ENCODE peak calls at places on chromosomes 16 and 17, in eight cellular contexts. X is IMR-90, J is breast epithelium, E is thyroid gland, L is H1, W is sigmoid colon, R is upper lobe of left lung, P is ovary. I is an unnamed sample.

GRCh38 chr17:29592850-29593545 is at the start of gene ANKRD13B:
- DNase-seq in P (peak; percentile 74), E (peak; percentile 33), X (no peak), R (no peak), L (no peak), W (peak; percentile 80), J (no peak), I (no peak)

GRCh38 chr16:4266372-4266771 is 6.5 kb downstream of the TFAP4 start:
- DNase-seq in L (no peak), P (no peak), X (no peak), J (no peak), R (no peak), E (no peak), W (no peak), I (no peak)

GRCh38 chr17:7686221-7687071 is 844 bp downstream of the TP53 start:
- DNase-seq in E (peak; percentile 80), P (peak; percentile 80), W (peak; percentile 88), R (peak; percentile 70), L (no peak), J (peak; percentile 76), X (peak; percentile 73), I (peak; percentile 41)

GRCh38 chr16:65429504-65430149 is 307.8 kb upstream of the CDH11 start:
- DNase-seq in J (peak; percentile 34), P (no peak), X (no peak), L (no peak), R (no peak), W (no peak), E (no peak), I (no peak)

GRCh38 chr17:34999456-34999855 is 19.1 kb downstream of the LIG3 start:
- DNase-seq in L (no peak), X (no peak), E (no peak), J (no peak), P (no peak), R (no peak), W (no peak), I (no peak)

GRCh38 chr17:65054602-65055001 is 1.9 kb downstream of the GNA13 start:
- DNase-seq in J (no peak), W (no peak), L (no peak), X (no peak), R (no peak), P (no peak), E (no peak), I (no peak)

GRCh38 chr17:64491034-64491860 is 5.6 kb downstream of the POLG2 start:
- DNase-seq in R (peak; percentile 50), P (no peak), J (no peak), E (peak; percentile 22), X (peak; percentile 42), W (no peak), L (no peak), I (no peak)

GRCh38 chr16:31196324-31197088 is 6.1 kb downstream of the PYCARD start:
- DNase-seq in L (no peak), J (no peak), E (no peak), X (no peak), R (peak; percentile 41), P (no peak), W (no peak), I (no peak)

GRCh38 chr16:4900036-4900435 is 36.9 kb downstream of the PPL start:
- DNase-seq in L (no peak), W (no peak), R (no peak), P (no peak), E (no peak), X (no peak), J (peak; percentile 87), I (no peak)

GRCh38 chr17:32491371-32492280 is 4.8 kb downstream of the CDK5R1 start:
- DNase-seq in P (no peak), E (no peak), X (no peak), L (no peak), W (no peak), J (no peak), R (no peak), I (no peak)

GRCh38 chr16:61814716-61815347 is 221.4 kb downstream of the CDH8 start:
- DNase-seq in W (no peak), E (no peak), R (no peak), P (no peak), X (no peak), J (no peak), L (no peak), I (no peak)

GRCh38 chr16:26027060-26027459 is 335.3 kb downstream of the HS3ST4 start:
- DNase-seq in R (no peak), X (no peak), E (no peak), J (no peak), P (no peak), W (no peak), L (no peak), I (no peak)

GRCh38 chr17:2016494-2016893 is 8.6 kb downstream of the RTN4RL1 start:
- DNase-seq in L (no peak), J (no peak), R (no peak), E (no peak), X (no peak), W (no peak), P (no peak), I (no peak)

GRCh38 chr17:44610871-44611270 is 45.4 kb upstream of the MEIOC start:
- DNase-seq in P (no peak), X (no peak), R (no peak), J (no peak), W (no peak), L (no peak), E (no peak), I (no peak)

GRCh38 chr17:57405486-57406072 is 149.3 kb downstream of the MSI2 start:
- DNase-seq in P (no peak), R (no peak), J (no peak), X (peak; percentile 50), E (no peak), L (no peak), W (no peak), I (no peak)

GRCh38 chr17:79777844-79778503 is at the start of gene CBX2:
- DNase-seq in J (no peak), E (peak; percentile 79), R (peak; percentile 72), P (peak; percentile 91), L (no peak), W (peak; percentile 86), X (peak; percentile 42), I (no peak)

GRCh38 chr17:79776378-79777165 is 1.4 kb upstream of the CBX2 start:
- DNase-seq in E (no peak), P (no peak), X (no peak), L (no peak), R (no peak), J (no peak), W (no peak), I (no peak)

GRCh38 chr17:79774561-79774975 is 3.4 kb upstream of the CBX2 start:
- DNase-seq in P (no peak), L (no peak), X (no peak), E (no peak), W (no peak), R (no peak), J (no peak), I (no peak)

GRCh38 chr17:79777166-79777843 is 643 bp upstream of the CBX2 start:
- DNase-seq in J (no peak), E (peak; percentile 63), W (peak; percentile 80), X (peak; percentile 32), P (peak; percentile 82), R (peak; percentile 54), L (no peak), I (no peak)

DNA sequence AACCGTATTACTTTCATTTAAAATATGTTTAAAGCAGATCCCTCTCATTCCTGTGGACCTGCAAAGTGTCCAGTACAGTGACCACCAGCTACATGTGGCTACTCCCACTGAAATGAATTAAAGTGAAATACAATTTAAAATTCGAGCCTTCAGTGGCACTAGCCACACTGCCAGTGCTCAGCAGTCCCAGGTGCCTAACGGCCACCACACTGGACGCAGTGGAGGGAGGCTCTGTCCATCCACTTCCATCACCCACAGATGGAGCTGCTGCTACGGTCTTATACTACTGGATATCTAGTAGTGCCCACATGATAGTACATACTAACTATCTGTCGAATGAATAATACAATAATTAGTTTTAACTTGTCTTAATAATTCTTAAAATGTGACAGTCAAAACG is 2.3 kb upstream of the CBX2 start:
- DNase-seq in R (no peak), X (no peak), E (no peak), L (no peak), J (no peak), W (no peak), P (no peak), I (no peak)
- H3K27me3 ChIP-seq in R (peaks cover 13% of the 10 kb centered on the region), X (peaks cover 49% of the 10 kb centered on the region), E (no peaks in the 10 kb centered on the region), L (no peaks in the 10 kb centered on the region), J (peaks cover 61% of the 10 kb centered on the region), W (peaks cover 82% of the 10 kb centered on the region), P (no peaks in the 10 kb centered on the region), I (peaks cover 6% of the 10 kb centered on the region)

DNA sequence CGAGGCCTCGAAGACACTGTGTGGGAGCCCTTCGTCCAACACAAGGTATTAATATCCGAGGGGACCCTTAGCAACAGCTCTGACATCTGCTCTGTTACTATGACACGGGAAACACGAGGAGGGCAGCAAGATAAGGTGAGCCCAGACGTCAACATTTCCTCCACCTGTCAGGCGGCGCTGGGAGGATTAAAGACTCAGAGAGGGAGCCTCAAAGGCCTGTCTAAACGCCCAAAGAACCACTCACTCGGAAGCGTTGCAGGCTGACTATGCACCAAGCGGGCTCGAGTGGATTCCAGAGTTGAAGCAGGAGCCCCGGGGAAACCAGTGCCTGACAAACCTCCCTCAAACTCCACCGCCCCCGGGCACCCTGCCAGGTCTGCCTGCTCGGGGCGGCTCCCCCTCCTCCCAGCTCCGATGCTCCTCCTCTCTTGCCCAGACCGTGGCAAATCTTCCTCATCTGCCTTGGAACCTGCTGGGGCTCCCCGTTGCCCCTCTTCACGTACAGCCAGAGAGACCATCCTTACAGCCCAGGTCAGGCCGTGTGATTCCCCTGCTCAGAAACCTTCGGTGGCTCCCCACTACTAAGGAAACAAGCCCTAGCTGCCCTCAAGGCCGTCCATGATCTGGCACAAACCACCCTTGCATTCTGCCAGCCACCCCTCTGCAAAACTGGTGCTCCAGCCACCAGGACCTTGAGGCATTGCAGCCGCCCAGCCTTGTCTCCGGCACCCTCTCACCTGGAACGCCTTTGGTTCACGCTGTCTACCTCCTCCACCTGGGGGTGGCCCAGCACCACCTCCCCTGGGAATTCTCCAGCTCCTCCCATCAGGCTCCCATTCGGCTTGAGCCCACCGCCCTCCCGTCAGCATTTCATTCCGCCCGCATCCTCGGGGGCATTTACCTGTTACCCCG is 16.2 kb downstream of the RPH3AL start:
- DNase-seq in W (peak; percentile 85), R (peak; percentile 81), X (no peak), J (no peak), E (peak; percentile 93), L (no peak), P (peak; percentile 90), I (no peak)
- TF ChIP-seq POLR2A in W (no peak), R (no peak), X (no peak), J (no peak), E (no peak), L (no peak), P (no peak), I (no peak)

DNA sequence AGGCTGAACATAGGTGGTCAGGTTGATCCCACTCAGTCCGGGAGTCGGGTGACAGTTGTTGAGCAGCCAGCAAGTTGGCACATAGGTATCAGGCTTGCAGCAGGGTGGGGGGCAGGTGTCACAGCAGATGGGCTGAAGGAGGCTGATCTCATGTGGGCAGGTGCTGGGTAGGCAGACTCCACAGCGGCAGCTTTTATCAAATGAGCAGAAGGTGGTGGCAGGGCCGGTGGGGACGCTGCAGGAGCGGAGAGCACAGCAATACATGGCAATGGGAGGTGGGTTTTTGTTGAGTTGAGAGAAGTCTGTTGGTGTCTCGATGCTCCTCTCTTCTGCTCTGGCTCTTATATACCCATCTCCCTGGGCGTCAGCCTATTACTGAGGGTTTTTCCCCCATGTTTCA is at the start of gene KRTAP3-1:
- DNase-seq in X (no peak), J (no peak), E (no peak), P (no peak), R (no peak), W (no peak), L (no peak), I (no peak)
- H3K27me3 ChIP-seq in X (no peaks in the 10 kb centered on the region), J (no peaks in the 10 kb centered on the region), E (no peaks in the 10 kb centered on the region), P (no peaks in the 10 kb centered on the region), R (no peaks in the 10 kb centered on the region), W (no peaks in the 10 kb centered on the region), L (no peaks in the 10 kb centered on the region), I (no peaks in the 10 kb centered on the region)

GRCh38 chr16:22887445-22887844 is 73.5 kb downstream of the HS3ST2 start:
- DNase-seq in E (no peak), R (no peak), P (no peak), J (no peak), X (no peak), L (no peak), W (no peak), I (no peak)
- TF ChIP-seq POLR2A in E (no peak), R (no peak), P (no peak), J (no peak), X (no peak), L (no peak), W (no peak), I (no peak)

I was measured in esophagus squamous epithelium.